ENCODE peak calls at places on chromosomes 6 and 20, in four cellular contexts. E, X, N and B are unnamed samples.

GRCh38 chr6:2403546-2403945 is 158.1 kb upstream of the GMDS start:
- DNase-seq in X (no peak), E (no peak), N (peak; percentile 5), B (no peak)

GRCh38 chr6:109454483-109455160 is 950 bp downstream of the MICAL1 start:
- DNase-seq in E (no peak), N (no peak), X (no peak), B (no peak)

GRCh38 chr20:51950926-51951325 is 148.6 kb upstream of the SALL4 start:
- DNase-seq in E (no peak), N (no peak), X (no peak), B (no peak)

GRCh38 chr6:82216549-82216948 is 31.0 kb downstream of the IBTK start:
- DNase-seq in E (no peak), N (no peak), X (no peak), B (no peak)

GRCh38 chr6:21496749-21497148 is 96.8 kb upstream of the SOX4 start:
- DNase-seq in N (no peak), E (no peak), X (no peak), B (no peak)

GRCh38 chr6:43952746-43953145 is 174.5 kb downstream of the MRPL14 start:
- DNase-seq in X (no peak), N (peak; percentile 12), E (peak; percentile 67), B (peak; percentile 29)

GRCh38 chr6:6942826-6943225 is 164.9 kb upstream of the RREB1 start:
- DNase-seq in E (no peak), X (no peak), N (no peak), B (no peak)

GRCh38 chr6:37547564-37548061 is 47.9 kb upstream of the CCDC167 start:
- DNase-seq in E (no peak), X (no peak), N (no peak), B (no peak)

GRCh38 chr6:154307696-154308425 is 48.7 kb downstream of the IPCEF1 start:
- DNase-seq in N (no peak), X (no peak), E (no peak), B (no peak)

GRCh38 chr6:10837692-10837996 is 695 bp downstream of the MAK start:
- DNase-seq in E (peak; percentile 51), N (no peak), X (no peak), B (no peak)

GRCh38 chr6:126180585-126180984 is 159.3 kb upstream of the CENPW start:
- DNase-seq in E (no peak), N (peak; percentile 63), X (no peak), B (peak; percentile 52)

GRCh38 chr6:159718634-159719033 is 8.7 kb upstream of the WTAP start:
- DNase-seq in X (no peak), N (no peak), E (peak; percentile 39), B (no peak)

GRCh38 chr20:38126146-38126912 is 38.7 kb downstream of the TGM2 start:
- DNase-seq in X (no peak), N (no peak), E (no peak), B (no peak)

GRCh38 chr6:69647726-69648125 is 149.1 kb downstream of the LMBRD1 start:
- DNase-seq in X (no peak), N (no peak), E (no peak), B (peak; percentile 1)

GRCh38 chr20:38873050-38873581 is 53.1 kb upstream of the FAM83D start:
- DNase-seq in X (no peak), N (no peak), E (no peak), B (no peak)

GRCh38 chr20:62141397-62142251 is 1.6 kb downstream of the PSMA7 start:
- DNase-seq in N (peak; percentile 45), X (no peak), E (no peak), B (peak; percentile 64)

GRCh38 chr20:51946581-51946980 is 144.3 kb upstream of the SALL4 start:
- DNase-seq in N (no peak), X (no peak), E (no peak), B (no peak)

GRCh38 chr6:71294121-71294523 is 5.5 kb downstream of the OGFRL1 start:
- DNase-seq in N (no peak), E (no peak), X (no peak), B (no peak)

GRCh38 chr6:119028106-119028505 is 50.4 kb downstream of the FAM184A start:
- DNase-seq in X (no peak), E (no peak), N (no peak), B (no peak)

GRCh38 chr6:397604-398003 is 6.1 kb downstream of the IRF4 start:
- DNase-seq in E (no peak), N (no peak), X (no peak), B (no peak)

GRCh38 chr6:28985396-28986164 is 19.5 kb downstream of the ZNF311 start:
- DNase-seq in X (peak; percentile 92), N (peak; percentile 97), E (no peak), B (peak; percentile 97)

GRCh38 chr6:163707385-163708355 is 293.2 kb downstream of the QKI start:
- DNase-seq in X (no peak), N (no peak), E (no peak), B (no peak)

GRCh38 chr20:24977797-24978196 is 14.8 kb downstream of the APMAP start:
- DNase-seq in X (no peak), E (no peak), N (no peak), B (no peak)

GRCh38 chr6:103677290-103677689 is 1182.4 kb downstream of the HACE1 start:
- DNase-seq in N (no peak), E (no peak), X (no peak), B (no peak)

GRCh38 chr6:115896538-115897129 is 164.1 kb downstream of the FRK start:
- DNase-seq in E (peak; percentile 28), X (no peak), N (peak; percentile 13), B (peak; percentile 14)

GRCh38 chr6:42745083-42745637 is 743 bp downstream of the TBCC start:
- DNase-seq in N (peak; percentile 7), E (peak; percentile 46), X (no peak), B (peak; percentile 27)

GRCh38 chr6:6969761-6970223 is 138.0 kb upstream of the RREB1 start:
- DNase-seq in E (peak; percentile 52), N (peak; percentile 20), X (no peak), B (peak; percentile 63)

GRCh38 chr6:125808060-125808459 is 17.3 kb downstream of the NCOA7 start:
- DNase-seq in X (no peak), E (no peak), N (no peak), B (no peak)

GRCh38 chr6:113375950-113376846 is 480.9 kb upstream of the MARCKS start:
- DNase-seq in E (no peak), X (no peak), N (no peak), B (no peak)

GRCh38 chr20:50921055-50921454 is 10.2 kb downstream of the ADNP start:
- DNase-seq in E (no peak), X (no peak), N (peak; percentile 12), B (no peak)

GRCh38 chr6:138543648-138544047 is 44.4 kb upstream of the NHSL1 start:
- DNase-seq in N (no peak), X (no peak), E (no peak), B (peak; percentile 96)

GRCh38 chr6:31267504-31268371 is 4.2 kb downstream of the HLA-C start:
- DNase-seq in N (no peak), X (no peak), E (no peak), B (no peak)

GRCh38 chr6:95819461-95819860 is 196.3 kb upstream of the FUT9 start:
- DNase-seq in N (no peak), E (no peak), X (no peak), B (no peak)

GRCh38 chr20:25319241-25320034 is 71.2 kb downstream of the ABHD12 start:
- DNase-seq in E (no peak), N (no peak), X (no peak), B (no peak)

GRCh38 chr6:70700922-70701876 is 33.5 kb downstream of the SMAP1 start:
- DNase-seq in N (no peak), E (no peak), X (no peak), B (no peak)

GRCh38 chr6:115842338-115842737 is 218.4 kb downstream of the FRK start:
- DNase-seq in N (no peak), X (no peak), E (no peak), B (no peak)

GRCh38 chr6:151576658-151577057 is 82.8 kb downstream of the CCDC170 start:
- DNase-seq in N (no peak), X (no peak), E (no peak), B (no peak)

GRCh38 chr20:57374343-57374930 is 16.8 kb upstream of the RBM38 start:
- DNase-seq in X (no peak), N (no peak), E (no peak), B (no peak)

GRCh38 chr20:57375652-57376230 is 15.5 kb upstream of the RBM38 start:
- DNase-seq in E (no peak), X (no peak), N (no peak), B (no peak)

GRCh38 chr20:57372581-57373350 is 18.4 kb upstream of the RBM38 start:
- DNase-seq in X (no peak), E (no peak), N (no peak), B (no peak)

GRCh38 chr20:57377350-57377749 is 13.8 kb upstream of the RBM38 start:
- DNase-seq in X (no peak), E (no peak), N (no peak), B (no peak)

GRCh38 chr20:57374931-57375651 is 16.1 kb upstream of the RBM38 start:
- DNase-seq in E (no peak), X (no peak), N (no peak), B (no peak)
- TF ChIP-seq RNF2 in E (no peak), X (no peak), N (no peak), B (no peak)

GRCh38 chr20:63898882-63899558 is 4.1 kb downstream of the DNAJC5 start:
- DNase-seq in X (no peak), E (peak; percentile 29), N (no peak), B (no peak)
- TF ChIP-seq RNF2 in X (no peak), E (no peak), N (no peak), B (no peak)

DNA sequence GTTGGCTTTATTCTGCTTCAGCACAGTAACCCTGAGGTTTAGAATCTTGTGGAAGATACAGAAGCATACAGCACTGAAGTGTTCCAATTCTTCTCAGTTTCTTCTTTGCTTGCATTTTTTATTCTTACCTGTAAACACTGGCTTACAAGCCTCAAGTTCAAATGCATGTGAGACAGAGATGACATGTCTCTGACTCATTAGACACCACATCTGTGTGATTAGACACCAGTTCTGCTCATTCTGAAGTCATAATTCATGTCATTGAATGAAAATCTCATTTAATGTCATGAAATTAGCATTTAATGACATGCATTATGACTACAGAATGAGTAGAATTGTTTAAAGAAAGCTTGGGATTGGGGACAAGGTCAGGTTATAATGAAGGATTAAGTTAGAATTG is 5.8 kb downstream of the GZF1 start:
- DNase-seq in N (no peak), E (no peak), X (no peak), B (no peak)
- TF ChIP-seq RNF2 in N (no peak), E (no peak), X (no peak), B (no peak)

DNA sequence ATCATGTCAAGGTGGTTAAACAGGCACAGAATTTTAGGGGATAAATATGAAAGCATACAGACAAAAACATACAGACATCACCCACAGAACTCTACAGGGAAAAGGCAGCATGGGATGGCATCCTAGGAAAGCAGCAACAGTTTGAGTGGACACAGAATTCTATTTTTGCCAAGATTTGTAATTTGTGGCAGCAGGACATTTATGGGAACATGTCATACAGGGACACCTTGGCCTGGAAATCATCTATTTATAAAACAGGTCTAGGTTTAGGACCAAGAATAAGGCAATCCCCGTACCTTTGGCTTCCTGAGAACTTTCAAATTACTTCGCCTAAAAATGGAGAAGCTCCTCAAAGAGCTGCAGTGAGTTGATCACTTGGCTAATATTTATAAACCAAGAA is 17.5 kb downstream of the ARHGAP18 start:
- DNase-seq in E (no peak), X (no peak), N (no peak), B (no peak)
- TF ChIP-seq RNF2 in E (no peak), X (no peak), N (no peak), B (no peak)